ENCODE peak calls at places on chromosomes 16 and 17, in eight cellular contexts. G, I, F, C, S, T, M and Y are unnamed samples.

GRCh38 chr16:14669776-14670175 is 24.3 kb downstream of the PLA2G10 start:
- DNase-seq in G (peak), I (no peak), F (no peak), C (peak), S (no peak), T (no peak), M (no peak), Y (no peak)

GRCh38 chr17:45306623-45307022 is 10.2 kb downstream of the MAP3K14 start:
- DNase-seq in G (no peak), I (no peak), F (no peak), C (no peak), S (no peak), T (no peak), M (no peak), Y (no peak)

GRCh38 chr16:75114946-75115825 is 1.4 kb downstream of the LDHD start:
- DNase-seq in G (no peak), I (peak), F (no peak), C (no peak), S (no peak), T (no peak), M (no peak), Y (no peak)

GRCh38 chr16:70657956-70658355 is 11.6 kb downstream of the IL34 start:
- DNase-seq in G (no peak), I (no peak), F (no peak), C (no peak), S (no peak), T (no peak), M (no peak), Y (no peak)

GRCh38 chr17:4249452-4250029 is 14.2 kb downstream of the ANKFY1 start:
- DNase-seq in G (no peak), I (no peak), F (no peak), C (no peak), S (no peak), T (no peak), M (peak), Y (no peak)

GRCh38 chr17:14297161-14297851 is 3.6 kb upstream of the HS3ST3B1 start:
- DNase-seq in G (no peak), I (peak), F (peak), C (no peak), S (no peak), T (no peak), M (no peak), Y (peak)

GRCh38 chr17:82302498-82302963 is 14.9 kb downstream of the CD7 start:
- DNase-seq in G (no peak), I (no peak), F (peak), C (no peak), S (no peak), T (no peak), M (no peak), Y (no peak)

GRCh38 chr16:23362460-23363317 is 60.6 kb downstream of the SCNN1B start:
- DNase-seq in G (peak), I (peak), F (no peak), C (peak), S (no peak), T (no peak), M (no peak), Y (peak)

GRCh38 chr16:12920739-12921138 is 19.3 kb downstream of the SHISA9 start:
- DNase-seq in G (no peak), I (no peak), F (no peak), C (no peak), S (no peak), T (no peak), M (no peak), Y (no peak)

GRCh38 chr17:46964315-46965265 is 14.5 kb downstream of the RPRML start:
- DNase-seq in G (no peak), I (peak), F (no peak), C (no peak), S (no peak), T (no peak), M (peak), Y (no peak)

GRCh38 chr16:67021321-67021720 is 7.6 kb upstream of the CBFB start:
- DNase-seq in G (no peak), I (no peak), F (no peak), C (no peak), S (no peak), T (no peak), M (no peak), Y (no peak)

GRCh38 chr17:75077490-75078096 is 10.2 kb upstream of the SLC16A5 start:
- DNase-seq in G (peak), I (peak), F (peak), C (peak), S (peak), T (peak), M (peak), Y (peak)